ENCODE peak calls at places on chromosomes 2 and 18, in five cellular contexts. P is suprapubic skin, M is GM13977, D is fibroblast of pulmonary artery, T is cardiac muscle cell. F is an unnamed sample.

GRCh38 chr2:226048625-226049024 is 649.1 kb downstream of the NYAP2 start:
- DNase-seq in P (no peak), M (no peak), D (peak), T (peak), F (peak)

GRCh38 chr2:157857881-157858280 is 18.2 kb downstream of the ACVR1 start:
- DNase-seq in P (no peak), M (no peak), D (no peak), T (no peak), F (no peak)

GRCh38 chr2:162591403-162592083 is 247.0 kb downstream of the KCNH7 start:
- DNase-seq in P (no peak), M (no peak), D (no peak), T (no peak), F (no peak)

GRCh38 chr2:154391051-154391450 is 307.4 kb upstream of the KCNJ3 start:
- DNase-seq in P (no peak), M (no peak), D (no peak), T (no peak), F (no peak)

GRCh38 chr2:8983571-8983970 is 19.9 kb downstream of the MBOAT2 start:
- DNase-seq in P (no peak), M (no peak), D (no peak), T (no peak), F (no peak)

GRCh38 chr2:227503433-227504406 is 31.8 kb downstream of the AGFG1 start:
- DNase-seq in P (no peak), M (no peak), D (peak), T (peak), F (no peak)

GRCh38 chr2:119250891-119251290 is 27.3 kb downstream of the STEAP3 start:
- DNase-seq in P (no peak), M (no peak), D (no peak), T (no peak), F (no peak)

GRCh38 chr2:186422226-186422625 is 63.8 kb upstream of the ZC3H15 start:
- DNase-seq in P (no peak), M (no peak), D (peak), T (peak), F (no peak)

GRCh38 chr18:45828917-45829811 is 3.7 kb downstream of the SIGLEC15 start:
- DNase-seq in P (no peak), M (no peak), D (no peak), T (no peak), F (no peak)

GRCh38 chr18:1999387-1999786 is 571.9 kb downstream of the METTL4 start:
- DNase-seq in P (no peak), M (no peak), D (no peak), T (no peak), F (no peak)

GRCh38 chr2:18047896-18048657 is 169.6 kb downstream of the KCNS3 start:
- DNase-seq in P (no peak), M (no peak), D (peak), T (peak), F (no peak)

GRCh38 chr18:26133652-26134051 is at the start of gene PSMA8:
- DNase-seq in P (no peak), M (peak), D (no peak), T (peak), F (no peak)

GRCh38 chr18:78898066-78898465 is 81.6 kb upstream of the SALL3 start:
- DNase-seq in P (no peak), M (no peak), D (no peak), T (no peak), F (no peak)

GRCh38 chr18:13280066-13280795 is 61.7 kb downstream of the LDLRAD4 start:
- DNase-seq in P (no peak), M (no peak), D (peak), T (peak), F (peak)

GRCh38 chr2:145690183-145690582 is 1170.3 kb upstream of the ZEB2 start:
- DNase-seq in P (no peak), M (no peak), D (peak), T (peak), F (no peak)

GRCh38 chr2:8115966-8116365 is 565.9 kb upstream of the ID2 start:
- DNase-seq in P (no peak), M (no peak), D (no peak), T (no peak), F (no peak)

GRCh38 chr18:55220523-55220922 is 261.3 kb upstream of the CCDC68 start:
- DNase-seq in P (no peak), M (peak), D (no peak), T (no peak), F (no peak)

GRCh38 chr2:132943829-132944228 is 273.8 kb upstream of the LYPD1 start:
- DNase-seq in P (no peak), M (no peak), D (peak), T (peak), F (no peak)

GRCh38 chr2:157761520-157761919 is 114.6 kb downstream of the ACVR1 start:
- DNase-seq in P (no peak), M (no peak), D (no peak), T (peak), F (no peak)

GRCh38 chr18:62716679-62717058 is 1.3 kb downstream of the PHLPP1 start:
- DNase-seq in P (no peak), M (peak), D (no peak), T (peak), F (peak)

GRCh38 chr2:110867078-110867477 is 134.7 kb downstream of the ACOXL start:
- DNase-seq in P (no peak), M (no peak), D (no peak), T (no peak), F (no peak)

GRCh38 chr2:110869472-110870446 is 137.4 kb downstream of the ACOXL start:
- DNase-seq in P (no peak), M (no peak), D (peak), T (peak), F (no peak)

GRCh38 chr2:110870545-110870944 is 138.2 kb downstream of the ACOXL start:
- DNase-seq in P (no peak), M (no peak), D (no peak), T (no peak), F (no peak)

GRCh38 chr2:110866496-110866895 is 134.1 kb downstream of the ACOXL start:
- DNase-seq in P (peak), M (no peak), D (no peak), T (no peak), F (no peak)

GRCh38 chr2:110868971-110869370 is 136.6 kb downstream of the ACOXL start:
- DNase-seq in P (no peak), M (no peak), D (no peak), T (no peak), F (no peak)
- TF ChIP-seq CTCF in P (no peak), M (no peak), D (no peak), T (no peak), F (no peak)

GRCh38 chr18:53687002-53687401 is 537.5 kb downstream of the MBD2 start:
- DNase-seq in P (no peak), M (no peak), D (no peak), T (no peak), F (no peak)
- TF ChIP-seq CTCF in P (no peak), M (no peak), D (no peak), T (no peak), F (no peak)

DNA sequence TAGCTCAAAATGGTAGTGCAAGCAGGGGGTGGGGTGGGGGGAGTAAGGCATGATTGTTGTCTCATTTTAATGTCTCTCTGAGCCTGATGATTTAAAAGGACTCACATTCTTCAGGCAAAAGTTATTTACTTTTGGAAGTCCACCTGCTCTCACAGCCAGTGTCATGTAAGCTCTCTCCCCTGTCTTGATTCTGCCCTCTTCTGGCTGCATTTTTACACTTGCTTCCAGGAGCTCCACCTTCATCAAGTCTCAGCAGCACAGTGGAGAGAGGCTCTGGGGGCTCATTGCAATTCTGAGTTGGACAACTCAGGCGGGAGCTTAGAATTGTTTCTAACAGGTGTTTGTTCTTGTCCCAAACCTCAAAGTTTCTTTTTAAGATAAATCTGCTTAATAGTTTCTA is 39.2 kb downstream of the GNAL start:
- DNase-seq in P (no peak), M (no peak), D (peak), T (peak), F (no peak)
- TF ChIP-seq CTCF in P (no peak), M (peak), D (peak), T (peak), F (no peak)

GRCh38 chr2:232584238-232584637 is 33.7 kb downstream of the EIF4E2 start:
- DNase-seq in P (no peak), M (no peak), D (no peak), T (no peak), F (no peak)
- TF ChIP-seq CTCF in P (no peak), M (no peak), D (no peak), T (no peak), F (no peak)

GRCh38 chr18:50143295-50143694 is 51.7 kb downstream of the MYO5B start:
- DNase-seq in P (no peak), M (no peak), D (no peak), T (peak), F (no peak)
- TF ChIP-seq CTCF in P (no peak), M (no peak), D (no peak), T (no peak), F (no peak)

GRCh38 chr2:240629419-240629967 is 4.2 kb downstream of the GPR35 start:
- DNase-seq in P (no peak), M (no peak), D (no peak), T (no peak), F (no peak)

GRCh38 chr2:240630771-240631560 is 5.7 kb downstream of the GPR35 start:
- DNase-seq in P (peak), M (no peak), D (no peak), T (no peak), F (no peak)

GRCh38 chr2:240631561-240632290 is 6.4 kb downstream of the GPR35 start:
- DNase-seq in P (peak), M (no peak), D (no peak), T (no peak), F (no peak)

GRCh38 chr2:240628507-240629418 is 3.5 kb downstream of the GPR35 start:
- DNase-seq in P (peak), M (no peak), D (no peak), T (no peak), F (no peak)

DNA sequence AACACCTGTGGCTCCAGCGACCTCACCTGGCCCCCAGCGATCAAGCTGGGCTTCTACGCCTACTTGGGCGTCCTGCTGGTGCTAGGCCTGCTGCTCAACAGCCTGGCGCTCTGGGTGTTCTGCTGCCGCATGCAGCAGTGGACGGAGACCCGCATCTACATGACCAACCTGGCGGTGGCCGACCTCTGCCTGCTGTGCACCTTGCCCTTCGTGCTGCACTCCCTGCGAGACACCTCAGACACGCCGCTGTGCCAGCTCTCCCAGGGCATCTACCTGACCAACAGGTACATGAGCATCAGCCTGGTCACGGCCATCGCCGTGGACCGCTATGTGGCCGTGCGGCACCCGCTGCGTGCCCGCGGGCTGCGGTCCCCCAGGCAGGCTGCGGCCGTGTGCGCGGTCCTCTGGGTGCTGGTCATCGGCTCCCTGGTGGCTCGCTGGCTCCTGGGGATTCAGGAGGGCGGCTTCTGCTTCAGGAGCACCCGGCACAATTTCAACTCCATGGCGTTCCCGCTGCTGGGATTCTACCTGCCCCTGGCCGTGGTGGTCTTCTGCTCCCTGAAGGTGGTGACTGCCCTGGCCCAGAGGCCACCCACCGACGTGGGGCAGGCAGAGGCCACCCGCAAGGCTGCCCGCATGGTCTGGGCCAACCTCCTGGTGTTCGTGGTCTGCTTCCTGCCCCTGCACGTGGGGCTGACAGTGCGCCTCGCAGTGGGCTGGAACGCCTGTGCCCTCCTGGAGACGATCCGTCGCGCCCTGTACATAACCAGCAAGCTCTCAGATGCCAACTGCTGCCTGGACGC is 4.9 kb downstream of the GPR35 start:
- DNase-seq in P (peak), M (no peak), D (no peak), T (no peak), F (no peak)
- TF ChIP-seq CTCF in P (no peak), M (no peak), D (no peak), T (no peak), F (no peak)

DNA sequence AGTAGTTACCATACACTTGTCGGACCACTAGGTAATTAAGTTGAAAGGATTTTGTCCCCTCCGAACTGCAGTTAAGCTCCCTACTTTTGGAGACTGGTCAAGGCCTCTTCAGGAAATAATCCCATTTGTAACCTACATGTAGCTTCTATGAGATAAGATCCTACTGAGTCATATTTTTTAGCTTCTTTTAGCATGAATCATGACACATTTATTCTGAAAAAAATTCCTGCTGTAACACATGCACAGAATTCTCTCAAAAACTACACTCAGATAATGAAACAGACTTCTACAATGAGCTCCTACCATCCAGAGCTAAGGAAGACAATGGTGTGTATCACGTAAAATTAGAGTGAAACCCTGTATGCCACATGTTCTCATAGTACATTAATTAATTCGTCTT is 100.7 kb upstream of the CCDC195 start:
- DNase-seq in P (no peak), M (no peak), D (peak), T (peak), F (no peak)
- TF ChIP-seq CTCF in P (no peak), M (no peak), D (no peak), T (no peak), F (no peak)

GRCh38 chr2:63121055-63121834 is 70.6 kb downstream of the OTX1 start:
- DNase-seq in P (no peak), M (no peak), D (no peak), T (no peak), F (no peak)
- TF ChIP-seq CTCF in P (no peak), M (no peak), D (no peak), T (no peak), F (no peak)

DNA sequence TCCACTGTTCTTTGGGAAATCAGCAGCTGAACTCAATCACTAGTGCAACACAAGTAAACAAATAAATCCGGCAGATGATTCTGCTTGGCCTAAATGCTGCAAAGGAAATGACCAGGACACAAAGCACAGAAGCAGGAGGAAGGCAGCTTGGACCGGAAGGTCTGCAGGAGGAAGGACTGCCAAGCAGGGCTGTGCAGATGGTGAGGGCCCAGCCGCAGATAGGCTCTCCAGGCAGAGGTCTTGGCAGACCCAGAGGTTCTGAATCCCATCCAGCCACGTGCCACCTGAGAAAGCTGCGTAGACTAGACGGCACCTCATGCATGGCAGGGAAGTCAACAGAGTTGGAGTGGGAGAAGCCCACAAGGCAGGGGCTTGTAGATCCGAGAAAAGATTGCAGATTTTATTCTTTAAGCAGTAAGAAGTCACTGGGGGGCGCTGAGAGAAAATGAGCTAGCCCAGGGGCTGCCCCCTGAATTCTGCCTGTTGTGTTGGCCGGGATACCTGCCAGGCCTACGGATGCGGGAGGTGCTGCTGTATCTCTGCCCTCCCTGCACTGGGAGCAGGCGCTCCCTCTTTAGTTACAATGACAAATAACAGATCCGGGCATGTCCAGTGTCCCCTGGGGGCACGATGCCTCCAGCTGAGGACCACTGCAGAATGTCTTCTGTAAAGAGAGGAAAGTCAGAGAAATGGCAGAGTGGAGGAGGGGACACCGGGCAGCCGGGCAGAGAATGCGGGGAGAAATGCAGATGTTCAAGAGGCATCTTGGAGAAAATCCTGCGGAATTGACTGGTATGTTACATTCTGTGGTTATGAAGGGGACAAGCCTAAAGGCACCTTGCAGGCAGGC is 153.5 kb downstream of the PXDN start:
- DNase-seq in P (no peak), M (no peak), D (peak), T (peak), F (no peak)
- TF ChIP-seq CTCF in P (no peak), M (no peak), D (peak), T (peak), F (no peak)